ENCODE peak calls at places on chromosome 7, in eight cellular contexts. V is cardiac muscle cell; Y is transverse colon; D is CD8-positive, alpha-beta memory T cell; I is A549; C is Peyer's patch; G is psoas muscle; N is lower lobe of right lung. X is an unnamed sample. For H3K4me1, the result is how much of the 10 kb centered on the place peaks cover.

GRCh38 chr7:158096582-158096981 is 491.0 kb downstream of the PTPRN2 start:
- DNase-seq in C (peak), I (no peak), Y (no peak), D (no peak), V (no peak), G (no peak), N (no peak), X (no peak)

GRCh38 chr7:31747553-31747952 is 60.5 kb downstream of the PPP1R17 start:
- DNase-seq in V (no peak), D (no peak), C (no peak), G (no peak), I (peak), N (no peak), Y (peak), X (no peak)

GRCh38 chr7:134939136-134939535 is 47.2 kb upstream of the AGBL3 start:
- DNase-seq in I (no peak), V (no peak), D (no peak), N (no peak), Y (no peak), C (no peak), G (no peak), X (no peak)

GRCh38 chr7:16970732-16971495 is 89.1 kb upstream of the AGR3 start:
- DNase-seq in I (no peak), C (no peak), G (no peak), N (no peak), Y (no peak), D (no peak), V (no peak), X (no peak)

GRCh38 chr7:149772821-149773425 is 465 bp downstream of the ZNF467 start:
- DNase-seq in D (peak), Y (peak), C (no peak), I (no peak), N (peak), G (no peak), V (no peak), X (peak)

GRCh38 chr7:158327571-158328180 is 259.9 kb downstream of the PTPRN2 start:
- DNase-seq in N (no peak), V (no peak), Y (no peak), C (no peak), G (no peak), D (no peak), I (no peak), X (no peak)

GRCh38 chr7:95141755-95142154 is 182.6 kb downstream of the PON1 start:
- DNase-seq in C (no peak), N (no peak), Y (no peak), I (no peak), D (no peak), V (peak), G (no peak), X (no peak)

GRCh38 chr7:135160098-135160857 is 10.2 kb downstream of the CYREN start:
- DNase-seq in Y (no peak), V (peak), I (peak), N (no peak), G (no peak), C (no peak), D (no peak), X (no peak)

GRCh38 chr7:159095979-159096411 is 48.7 kb downstream of the VIPR2 start:
- DNase-seq in D (no peak), I (no peak), V (no peak), G (no peak), Y (peak), N (no peak), C (peak), X (no peak)

GRCh38 chr7:77393261-77393660 is 22.9 kb downstream of the GSAP start:
- DNase-seq in D (no peak), C (no peak), I (peak), G (no peak), N (no peak), V (no peak), Y (no peak), X (no peak)

GRCh38 chr7:278081-278480 is 11.9 kb upstream of the FOXL3 start:
- DNase-seq in D (no peak), G (no peak), Y (no peak), I (no peak), C (no peak), V (no peak), N (no peak), X (no peak)

GRCh38 chr7:94394399-94395140 is at the start of gene COL1A2:
- DNase-seq in C (peak), D (peak), Y (peak), I (no peak), V (peak), G (peak), N (peak), X (peak)

GRCh38 chr7:2750054-2750453 is 62.1 kb downstream of the AMZ1 start:
- DNase-seq in I (no peak), V (no peak), Y (no peak), D (no peak), N (no peak), G (no peak), C (no peak), X (no peak)

GRCh38 chr7:33774762-33775523 is 130.4 kb upstream of the BMPER start:
- DNase-seq in I (no peak), D (no peak), Y (peak), G (peak), V (peak), N (no peak), C (peak), X (peak)

GRCh38 chr7:15560968-15561367 is 847 bp downstream of the AGMO start:
- DNase-seq in Y (no peak), V (no peak), G (no peak), D (no peak), N (no peak), I (no peak), C (no peak), X (no peak)

GRCh38 chr7:95469850-95470249 is 15.9 kb upstream of the ASB4 start:
- DNase-seq in I (peak), Y (no peak), G (no peak), V (no peak), N (no peak), D (no peak), C (no peak), X (no peak)

GRCh38 chr7:154302380-154302779 is 250.2 kb downstream of the DPP6 start:
- DNase-seq in Y (no peak), I (no peak), C (no peak), D (no peak), G (no peak), N (no peak), V (no peak), X (no peak)

GRCh38 chr7:73977626-73978618 is 50.1 kb upstream of the ELN start:
- DNase-seq in D (no peak), G (no peak), I (peak), Y (peak), C (peak), N (peak), V (no peak), X (peak)

GRCh38 chr7:49166441-49166840 is 242.1 kb downstream of the CDC14C start:
- DNase-seq in V (no peak), G (no peak), D (no peak), Y (no peak), N (no peak), C (no peak), I (peak), X (no peak)

GRCh38 chr7:95394370-95394769 is 1.8 kb downstream of the PON3 start:
- DNase-seq in V (no peak), D (no peak), Y (no peak), I (no peak), G (no peak), C (no peak), N (no peak), X (no peak)

GRCh38 chr7:158975526-158976467 is 119.4 kb downstream of the DYNC2I1 start:
- DNase-seq in V (no peak), C (no peak), N (no peak), Y (peak), G (no peak), D (peak), I (no peak), X (peak)

GRCh38 chr7:4319280-4319679 is 362.8 kb upstream of the FOXK1 start:
- DNase-seq in D (no peak), V (no peak), N (no peak), I (no peak), Y (no peak), C (no peak), G (no peak), X (no peak)

GRCh38 chr7:6614941-6615737 is at the start of gene ZNF853:
- DNase-seq in G (no peak), D (peak), Y (no peak), C (no peak), V (no peak), I (no peak), N (no peak), X (no peak)

GRCh38 chr7:86939197-86939814 is 120.1 kb downstream of the ELAPOR2 start:
- DNase-seq in C (peak), V (peak), Y (peak), D (peak), I (peak), N (no peak), G (no peak), X (no peak)

GRCh38 chr7:8724080-8724718 is 290.8 kb downstream of the NXPH1 start:
- DNase-seq in N (no peak), Y (peak), G (no peak), V (no peak), D (no peak), C (peak), I (peak), X (peak)

GRCh38 chr7:158650821-158651225 is 53.8 kb downstream of the NCAPG2 start:
- DNase-seq in C (no peak), Y (no peak), G (no peak), D (no peak), V (peak), I (no peak), N (no peak), X (no peak)

DNA sequence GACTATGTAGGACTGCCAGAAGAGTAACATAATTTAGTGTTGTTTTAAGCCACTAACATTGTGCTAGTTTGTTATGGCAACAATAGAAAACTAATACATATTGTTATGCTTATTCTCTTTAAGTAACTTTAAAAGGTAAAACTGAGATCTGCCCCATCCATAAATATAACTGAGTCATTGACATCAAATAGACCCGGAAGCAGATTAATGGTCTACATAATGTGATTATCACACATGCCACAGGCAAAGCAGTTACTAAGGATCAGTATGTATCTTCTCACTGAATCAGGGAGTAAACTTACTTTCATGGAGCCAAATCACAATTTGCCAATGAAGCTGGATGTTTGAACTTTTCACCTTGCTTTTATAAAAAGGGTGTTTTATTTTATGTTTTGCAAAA is 146.4 kb upstream of the TMEM106B start:
- DNase-seq in I (no peak), Y (no peak), N (no peak), C (no peak), V (no peak), G (no peak), D (no peak), X (no peak)
- H3K4me3 ChIP-seq in I (no peak), Y (no peak), N (no peak), C (no peak), V (no peak), G (no peak), D (no peak), X (no peak)

DNA sequence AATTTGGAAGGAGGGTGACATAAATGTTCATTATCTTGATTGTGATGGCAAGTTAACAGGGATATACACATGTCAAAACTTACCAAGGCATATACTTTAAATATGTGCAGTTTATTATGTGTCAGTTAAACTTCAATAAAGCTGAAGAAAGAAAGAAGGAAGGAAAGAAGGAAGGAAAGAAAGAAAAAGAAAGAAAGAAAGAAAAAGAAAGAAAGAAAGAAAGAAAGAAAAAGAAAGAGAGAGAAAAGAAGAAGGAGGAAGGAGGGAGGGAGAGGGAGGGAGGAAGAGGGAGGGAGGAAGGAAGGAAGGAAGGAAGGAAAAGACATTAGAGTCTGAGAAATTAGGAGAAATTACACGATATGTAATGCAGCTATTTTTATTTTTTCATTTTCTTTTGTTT is 15.9 kb upstream of the GSTK1 start:
- DNase-seq in V (no peak), I (no peak), G (no peak), Y (no peak), D (no peak), N (no peak), C (no peak), X (no peak)
- H3K4me1 ChIP-seq in V (under half), I (under half), G (under half), Y (under half), D (half or more), N (under half), C (under half), X (under half)

GRCh38 chr7:30160329-30160728 is 25.5 kb downstream of the MTURN start:
- DNase-seq in I (no peak), C (no peak), V (no peak), N (no peak), G (no peak), D (no peak), Y (no peak), X (no peak)

GRCh38 chr7:30162133-30162532 is 27.3 kb downstream of the MTURN start:
- DNase-seq in Y (no peak), D (no peak), I (no peak), C (no peak), N (no peak), G (no peak), V (no peak), X (no peak)

GRCh38 chr7:30163231-30163894 is 28.6 kb downstream of the MTURN start:
- DNase-seq in N (peak), G (no peak), C (no peak), V (no peak), D (no peak), I (no peak), Y (no peak), X (peak)

GRCh38 chr7:30164567-30164966 is 29.8 kb downstream of the MTURN start:
- DNase-seq in V (peak), D (no peak), N (no peak), I (peak), Y (no peak), G (no peak), C (no peak), X (no peak)

DNA sequence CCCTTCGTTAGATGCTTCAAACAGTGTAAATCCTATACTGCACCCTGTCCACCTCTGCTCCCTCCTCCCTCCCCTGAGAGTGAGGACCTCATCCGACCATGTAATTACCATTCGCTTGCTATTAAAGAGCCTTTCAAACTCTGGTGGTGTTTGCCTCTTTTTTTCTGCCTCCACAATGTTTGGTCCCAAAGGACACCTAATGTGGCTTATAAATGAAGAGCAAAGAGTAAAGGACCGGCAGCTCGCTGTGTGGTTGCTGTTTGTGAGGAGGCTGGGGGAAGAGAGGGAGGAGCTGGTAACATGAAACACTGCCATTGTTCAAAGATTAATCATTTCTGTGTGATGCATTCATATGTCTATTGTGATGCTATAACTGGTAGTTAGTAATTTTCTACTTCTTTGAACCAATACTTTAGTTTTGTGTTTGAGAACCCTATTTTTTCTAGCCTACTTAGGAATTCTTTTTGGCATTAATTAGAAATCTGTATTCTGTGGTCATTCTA is 27.9 kb downstream of the MTURN start:
- DNase-seq in V (peak), I (peak), D (no peak), Y (no peak), G (no peak), C (no peak), N (no peak), X (no peak)
- H3K4me3 ChIP-seq in V (no peak), I (peak), D (peak), Y (no peak), G (no peak), C (no peak), N (no peak), X (no peak)

DNA sequence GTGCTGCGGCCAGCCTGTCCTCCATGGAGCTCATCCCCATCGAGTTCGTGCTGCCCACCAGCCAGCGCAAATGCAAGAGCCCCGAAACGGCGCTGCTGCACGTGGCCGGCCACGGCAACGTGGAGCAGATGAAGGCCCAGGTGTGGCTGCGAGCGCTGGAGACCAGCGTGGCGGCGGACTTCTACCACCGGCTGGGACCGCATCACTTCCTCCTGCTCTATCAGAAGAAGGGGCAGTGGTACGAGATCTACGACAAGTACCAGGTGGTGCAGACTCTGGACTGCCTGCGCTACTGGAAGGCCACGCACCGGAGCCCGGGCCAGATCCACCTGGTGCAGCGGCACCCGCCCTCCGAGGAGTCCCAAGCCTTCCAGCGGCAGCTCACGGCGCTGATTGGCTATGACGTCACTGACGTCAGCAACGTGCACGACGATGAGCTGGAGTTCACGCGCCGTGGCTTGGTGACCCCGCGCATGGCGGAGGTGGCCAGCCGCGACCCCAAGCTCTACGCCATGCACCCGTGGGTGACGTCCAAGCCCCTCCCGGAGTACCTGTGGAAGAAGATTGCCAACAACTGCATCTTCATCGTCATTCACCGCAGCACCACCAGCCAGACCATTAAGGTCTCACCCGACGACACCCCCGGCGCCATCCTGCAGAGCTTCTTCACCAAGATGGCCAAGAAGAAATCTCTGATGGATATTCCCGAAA is 2.7 kb downstream of the PIK3CG start:
- DNase-seq in Y (no peak), V (no peak), G (peak), C (no peak), I (no peak), D (no peak), N (no peak), X (no peak)
- H3K4me1 ChIP-seq in Y (under half), V (under half), G (under half), C (under half), I (under half), D (half or more), N (under half), X (under half)

X was measured in mucosa of descending colon.